ENCODE peak calls at places on chromosomes 3 and 15, in five cellular contexts. B, X, I, Y and D are unnamed samples. For H3K9me3, the result is how much of the 10 kb centered on the place peaks cover.

GRCh38 chr3:153246805-153247204 is 84.8 kb downstream of the RAP2B start:
- DNase-seq in X (no peak), I (peak), Y (no peak), B (no peak), D (no peak)

GRCh38 chr3:8970971-8971589 is 7.8 kb upstream of the RAD18 start:
- DNase-seq in I (peak), B (peak), Y (peak), X (no peak), D (peak)

GRCh38 chr3:36258381-36258780 is 121.9 kb upstream of the STAC start:
- DNase-seq in X (no peak), B (no peak), Y (no peak), I (peak), D (no peak)

GRCh38 chr3:46710671-46711295 is 6.9 kb downstream of the PRSS50 start:
- DNase-seq in X (no peak), Y (no peak), I (no peak), B (no peak), D (no peak)

GRCh38 chr3:112746675-112747276 is 99.9 kb downstream of the CD200R1L start:
- DNase-seq in Y (no peak), B (no peak), I (peak), X (no peak), D (no peak)

GRCh38 chr3:44030690-44031344 is 210.9 kb upstream of the TOPAZ1 start:
- DNase-seq in B (no peak), X (no peak), I (peak), Y (no peak), D (no peak)

GRCh38 chr3:10322355-10322715 is 1.4 kb upstream of the SEC13 start:
- DNase-seq in Y (no peak), I (no peak), X (no peak), B (no peak), D (no peak)

GRCh38 chr3:11749486-11749885 is 97.2 kb downstream of the TAMM41 start:
- DNase-seq in I (peak), B (no peak), X (peak), Y (no peak), D (no peak)

GRCh38 chr3:55664387-55664786 is 177.3 kb upstream of the WNT5A start:
- DNase-seq in I (no peak), X (no peak), B (no peak), Y (no peak), D (no peak)

GRCh38 chr3:126180477-126181397 is at the start of gene ALDH1L1:
- DNase-seq in B (peak), Y (peak), I (peak), X (no peak), D (no peak)

GRCh38 chr15:62270216-62270921 is 105.3 kb upstream of the C2CD4B start:
- DNase-seq in B (no peak), Y (no peak), I (no peak), X (no peak), D (no peak)
- H3K9me3 ChIP-seq in B (under half), Y (under half), I (under half), X (under half), D (under half)

GRCh38 chr15:25066708-25067107 is 111.9 kb downstream of the SNRPN start:
- DNase-seq in Y (no peak), X (no peak), B (no peak), I (no peak), D (no peak)

GRCh38 chr15:25067725-25068309 is 113.0 kb downstream of the SNRPN start:
- DNase-seq in X (no peak), I (no peak), Y (no peak), B (no peak), D (no peak)

GRCh38 chr15:25068696-25069095 is 113.9 kb downstream of the SNRPN start:
- DNase-seq in Y (no peak), X (no peak), B (no peak), I (no peak), D (no peak)

GRCh38 chr15:25065286-25065685 is 110.5 kb downstream of the SNRPN start:
- DNase-seq in B (no peak), Y (no peak), I (no peak), X (no peak), D (no peak)

DNA sequence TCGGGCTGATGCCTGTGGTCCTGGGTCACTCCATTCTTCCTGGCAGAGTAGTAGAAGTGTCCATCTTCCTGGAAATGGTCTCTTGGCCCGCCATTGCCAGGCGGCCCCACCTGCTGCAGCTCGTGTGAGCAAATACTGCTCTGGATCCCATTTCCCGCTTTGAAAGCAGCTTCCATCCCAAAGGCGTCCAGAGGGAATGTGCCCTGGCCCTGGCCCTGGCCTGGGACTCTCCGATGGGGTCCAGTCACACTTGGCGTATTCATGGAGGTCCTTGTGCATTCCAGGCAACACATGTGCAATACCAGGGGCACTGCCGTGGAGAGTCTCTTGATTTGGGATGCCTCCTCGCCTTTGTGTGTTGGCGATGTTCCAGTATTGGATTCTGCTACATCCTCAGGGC is 111.1 kb downstream of the SNRPN start:
- DNase-seq in B (no peak), I (no peak), X (no peak), Y (no peak), D (no peak)
- H3K9me3 ChIP-seq in B (half or more), I (under half), X (half or more), Y (under half), D (under half)

GRCh38 chr3:41129731-41130130 is 69.6 kb upstream of the CTNNB1 start:
- DNase-seq in X (no peak), B (no peak), I (no peak), Y (no peak), D (no peak)

GRCh38 chr3:41126475-41126874 is 72.8 kb upstream of the CTNNB1 start:
- DNase-seq in Y (no peak), X (no peak), I (no peak), B (no peak), D (no peak)

GRCh38 chr3:41127414-41127813 is 71.9 kb upstream of the CTNNB1 start:
- DNase-seq in B (no peak), I (no peak), X (no peak), Y (no peak), D (no peak)

GRCh38 chr3:41125258-41125657 is 74.0 kb upstream of the CTNNB1 start:
- DNase-seq in B (no peak), X (no peak), Y (no peak), I (no peak), D (no peak)

GRCh38 chr3:41126961-41127360 is 72.3 kb upstream of the CTNNB1 start:
- DNase-seq in I (no peak), Y (no peak), B (no peak), X (no peak), D (no peak)
- H3K9me3 ChIP-seq in I (under half), Y (under half), B (under half), X (under half), D (under half)

DNA sequence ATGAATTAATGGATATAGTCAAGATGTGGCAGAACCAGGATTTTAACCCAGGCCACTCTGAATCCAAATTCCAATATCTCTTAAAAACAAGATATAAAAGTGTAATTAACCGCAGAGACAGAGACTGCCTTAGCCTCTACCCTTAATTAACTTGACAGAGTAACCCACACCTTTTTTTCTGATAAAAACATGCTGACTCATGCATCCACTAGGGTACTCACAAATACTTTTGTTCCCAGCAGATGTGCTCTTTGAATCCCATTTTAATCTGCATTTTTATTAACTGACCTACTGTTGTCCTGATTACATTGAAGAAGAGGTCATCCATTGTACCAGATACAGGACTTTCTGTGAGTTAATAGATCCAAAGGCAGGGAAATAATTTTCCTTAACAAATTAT is 278.3 kb downstream of the CHL1 start:
- DNase-seq in Y (no peak), X (no peak), B (no peak), I (no peak), D (no peak)
- H3K9me3 ChIP-seq in Y (under half), X (under half), B (under half), I (under half), D (under half)

DNA sequence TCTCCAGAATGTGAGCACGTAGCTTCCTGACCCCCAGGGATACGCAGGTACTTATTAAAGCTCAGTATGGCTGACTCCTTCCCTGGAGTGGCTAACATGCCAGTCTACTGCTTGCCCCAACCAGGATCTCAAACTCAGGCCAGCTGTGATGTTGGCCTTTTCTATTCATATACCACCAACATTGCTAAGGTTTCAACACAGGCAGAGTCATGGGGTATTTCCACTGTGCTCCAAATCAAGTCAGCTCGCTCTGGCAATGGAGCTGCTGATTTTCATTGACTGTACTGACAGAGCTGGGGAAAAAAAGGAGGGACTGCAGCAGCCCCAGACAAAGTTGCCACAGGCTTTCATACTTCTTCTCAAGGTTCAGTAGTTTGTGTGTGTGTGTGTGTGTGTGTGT is 87.0 kb downstream of the CFAP20DC start:
- DNase-seq in I (peak), B (no peak), Y (peak), X (no peak), D (no peak)
- H3K9me3 ChIP-seq in I (under half), B (under half), Y (under half), X (under half), D (under half)

GRCh38 chr3:7207092-7207491 is 346.2 kb downstream of the GRM7 start:
- DNase-seq in X (no peak), B (no peak), Y (no peak), I (no peak), D (no peak)

GRCh38 chr3:7205535-7206331 is 344.8 kb downstream of the GRM7 start:
- DNase-seq in B (no peak), I (no peak), X (no peak), Y (no peak), D (no peak)

GRCh38 chr3:7203969-7204847 is 343.3 kb downstream of the GRM7 start:
- DNase-seq in I (no peak), Y (no peak), X (no peak), B (no peak), D (no peak)

GRCh38 chr3:7204848-7205156 is 343.9 kb downstream of the GRM7 start:
- DNase-seq in Y (no peak), B (no peak), X (no peak), I (no peak), D (no peak)

GRCh38 chr3:7201784-7202183 is 340.9 kb downstream of the GRM7 start:
- DNase-seq in I (no peak), X (no peak), Y (no peak), B (no peak), D (no peak)
- H3K9me3 ChIP-seq in I (under half), X (under half), Y (under half), B (under half), D (under half)

GRCh38 chr3:75782506-75782905 is 2.8 kb downstream of the ZNF717 start:
- DNase-seq in Y (no peak), B (no peak), I (no peak), X (no peak), D (no peak)

GRCh38 chr3:75781079-75781745 is 4.1 kb downstream of the ZNF717 start:
- DNase-seq in B (no peak), X (no peak), I (no peak), Y (no peak), D (no peak)
- H3K9me3 ChIP-seq in B (half or more), X (under half), I (under half), Y (under half), D (under half)

GRCh38 chr15:27563765-27564164 is 535.4 kb downstream of the OCA2 start:
- DNase-seq in I (no peak), X (no peak), B (no peak), Y (no peak), D (no peak)

GRCh38 chr15:27564656-27565055 is 534.5 kb downstream of the OCA2 start:
- DNase-seq in X (no peak), Y (no peak), I (no peak), B (no peak), D (no peak)

GRCh38 chr15:27561816-27562215 is 537.3 kb downstream of the OCA2 start:
- DNase-seq in I (no peak), B (no peak), Y (no peak), X (no peak), D (no peak)
- H3K9me3 ChIP-seq in I (under half), B (under half), Y (under half), X (under half), D (under half)

GRCh38 chr15:68098465-68098864 is 44.4 kb downstream of the PIAS1 start:
- DNase-seq in I (no peak), Y (no peak), B (no peak), X (no peak), D (no peak)
- H3K9me3 ChIP-seq in I (under half), Y (under half), B (under half), X (under half), D (under half)